ENCODE peak calls at places on chromosomes 2 and 18, in ten cellular contexts. I is GM23248; S is activated CD4-positive, alpha-beta T cell treated with anti-CD3 and anti-CD28 coated beads, Interleukin-2, amount 10 ng/mL, durations not matched to agents 24 days and 14 days; C is nephron progenitor cell; L is cerebellar cortex; J is T-helper 1 cell; E is stimulated activated naive CD8-positive, alpha-beta T cell treated with anti-CD3 and anti-CD28 coated beads, Interleukin-15, Interleukin-2, amounts not matched to agents 100 U/mL and 50 U/mL, for 24 hours; Z is ureter; P is hepatic stellate cell; F is amniotic epithelial cell. B is an unnamed sample.

GRCh38 chr18:23307567-23308295 is 145.4 kb upstream of the RIOK3 start:
- DNase-seq in I (peak), S (peak), C (no peak), L (no peak), J (no peak), E (peak), Z (no peak), P (peak), F (peak), B (no peak)

GRCh38 chr2:106156305-106157288 is 37.5 kb downstream of the UXS1 start:
- DNase-seq in I (no peak), S (no peak), C (no peak), L (no peak), J (no peak), E (no peak), Z (no peak), P (no peak), F (no peak), B (no peak)

GRCh38 chr2:166932032-166932431 is 43.8 kb downstream of the XIRP2 start:
- DNase-seq in I (no peak), S (no peak), C (no peak), L (no peak), J (no peak), E (no peak), Z (no peak), P (no peak), F (no peak), B (no peak)

GRCh38 chr2:114265256-114265655 is 177.2 kb upstream of the DPP10 start:
- DNase-seq in I (no peak), S (no peak), C (no peak), L (no peak), J (no peak), E (no peak), Z (no peak), P (no peak), F (no peak), B (no peak)

GRCh38 chr2:239025081-239025801 is 177.4 kb downstream of the TWIST2 start:
- DNase-seq in I (peak), S (no peak), C (no peak), L (no peak), J (no peak), E (no peak), Z (no peak), P (peak), F (peak), B (no peak)

GRCh38 chr2:241567776-241568175 is 9.2 kb downstream of the BOK start:
- DNase-seq in I (no peak), S (no peak), C (no peak), L (no peak), J (no peak), E (no peak), Z (no peak), P (no peak), F (no peak), B (no peak)

GRCh38 chr2:112883669-112884068 is 27.3 kb upstream of the IL37 start:
- DNase-seq in I (no peak), S (no peak), C (no peak), L (no peak), J (no peak), E (no peak), Z (no peak), P (no peak), F (no peak), B (no peak)

GRCh38 chr18:73220639-73221038 is 352.9 kb upstream of the NETO1 start:
- DNase-seq in I (no peak), S (no peak), C (no peak), L (no peak), J (no peak), E (no peak), Z (no peak), P (no peak), F (no peak), B (no peak)

GRCh38 chr2:239440511-239440959 is 39.7 kb upstream of the HDAC4 start:
- DNase-seq in I (peak), S (peak), C (peak), L (peak), J (no peak), E (no peak), Z (no peak), P (no peak), F (no peak), B (no peak)

GRCh38 chr2:85661139-85661858 is 6.7 kb downstream of the SFTPB start:
- DNase-seq in I (no peak), S (no peak), C (no peak), L (no peak), J (no peak), E (no peak), Z (no peak), P (no peak), F (no peak), B (no peak)

GRCh38 chr2:104378853-104379374 is 475.0 kb upstream of the POU3F3 start:
- DNase-seq in I (peak), S (peak), C (peak), L (peak), J (no peak), E (peak), Z (no peak), P (no peak), F (no peak), B (no peak)

GRCh38 chr2:71455741-71456569 is 2.6 kb downstream of the DYSF start:
- DNase-seq in I (no peak), S (no peak), C (peak), L (no peak), J (no peak), E (no peak), Z (peak), P (peak), F (no peak), B (no peak)

GRCh38 chr2:127194447-127194846 is 25.7 kb downstream of the CYP27C1 start:
- DNase-seq in I (no peak), S (no peak), C (no peak), L (no peak), J (no peak), E (no peak), Z (no peak), P (no peak), F (no peak), B (no peak)

GRCh38 chr2:188042412-188042811 is 249.3 kb upstream of the GULP1 start:
- DNase-seq in I (peak), S (no peak), C (no peak), L (no peak), J (no peak), E (no peak), Z (no peak), P (peak), F (peak), B (no peak)

GRCh38 chr2:222490100-222490499 is 65.8 kb downstream of the SGPP2 start:
- DNase-seq in I (no peak), S (no peak), C (no peak), L (no peak), J (no peak), E (no peak), Z (no peak), P (no peak), F (no peak), B (no peak)

GRCh38 chr2:11822746-11823411 is 76.4 kb downstream of the LPIN1 start:
- DNase-seq in I (no peak), S (no peak), C (no peak), L (no peak), J (no peak), E (no peak), Z (no peak), P (no peak), F (peak), B (no peak)

GRCh38 chr2:69801745-69802144 is 27.7 kb upstream of the GMCL1 start:
- DNase-seq in I (no peak), S (no peak), C (no peak), L (no peak), J (no peak), E (no peak), Z (no peak), P (no peak), F (no peak), B (no peak)

GRCh38 chr2:238406222-238406997 is 20.3 kb upstream of the ASB1 start:
- DNase-seq in I (no peak), S (no peak), C (no peak), L (no peak), J (no peak), E (no peak), Z (no peak), P (no peak), F (no peak), B (no peak)

GRCh38 chr2:109380502-109381326 is 233.1 kb downstream of the SEPTIN10 start:
- DNase-seq in I (no peak), S (no peak), C (no peak), L (peak), J (no peak), E (no peak), Z (no peak), P (no peak), F (no peak), B (no peak)

GRCh38 chr2:234747833-234748559 is 203.8 kb upstream of the SH3BP4 start:
- DNase-seq in I (peak), S (no peak), C (no peak), L (no peak), J (no peak), E (no peak), Z (no peak), P (no peak), F (peak), B (no peak)

B was measured in tibial nerve.